ENCODE peak calls at places on chromosomes 16 and 17, in seven cellular contexts. V is HCT116, U is A549, O is K562, L is H1, C is GM12878, E is HepG2. T is an unnamed sample.

GRCh38 chr17:21549107-21549687 is 143.1 kb upstream of the KCNJ18 start:
- DNase-seq in V (no peak), U (no peak), O (no peak), L (no peak), C (no peak), E (no peak), T (peak; percentile 83)

GRCh38 chr16:75103994-75104393 is 12.6 kb downstream of the LDHD start:
- DNase-seq in V (no peak), U (no peak), O (no peak), L (no peak), C (no peak), E (no peak), T (no peak)

GRCh38 chr16:23383881-23384280 is 69.1 kb downstream of the COG7 start:
- DNase-seq in V (no peak), U (no peak), O (no peak), L (no peak), C (no peak), E (no peak), T (no peak)

GRCh38 chr17:70230883-70231282 is 61.6 kb downstream of the KCNJ2 start:
- DNase-seq in V (no peak), U (no peak), O (no peak), L (no peak), C (no peak), E (no peak), T (no peak)

GRCh38 chr17:58060596-58061191 is 22.5 kb upstream of the DYNLL2 start:
- DNase-seq in V (no peak), U (no peak), O (no peak), L (no peak), C (no peak), E (no peak), T (peak; percentile 13)

GRCh38 chr17:18226284-18226945 is 980 bp downstream of the LLGL1 start:
- DNase-seq in V (no peak), U (no peak), O (no peak), L (no peak), C (no peak), E (no peak), T (peak; percentile 11)

GRCh38 chr16:55001931-55002330 is 71.3 kb downstream of the IRX5 start:
- DNase-seq in V (no peak), U (no peak), O (no peak), L (no peak), C (no peak), E (no peak), T (no peak)

GRCh38 chr17:44502598-44503079 is 567 bp downstream of the GPATCH8 start:
- DNase-seq in V (no peak), U (peak; percentile 18), O (no peak), L (no peak), C (no peak), E (no peak), T (peak; percentile 24)

GRCh38 chr16:9068886-9069285 is 22.6 kb upstream of the HAPSTR1 start:
- DNase-seq in V (no peak), U (no peak), O (no peak), L (no peak), C (no peak), E (no peak), T (no peak)

GRCh38 chr16:88455610-88456355 is 2.7 kb downstream of the ZFPM1 start:
- DNase-seq in V (peak; percentile 56), U (peak; percentile 62), O (peak; percentile 64), L (peak; percentile 67), C (peak; percentile 81), E (peak; percentile 57), T (peak; percentile 43)

GRCh38 chr17:6305613-6306360 is 129.1 kb downstream of the AIPL1 start:
- DNase-seq in V (no peak), U (no peak), O (no peak), L (no peak), C (no peak), E (no peak), T (no peak)

GRCh38 chr17:38853292-38854219 is at the start of gene RPL23:
- DNase-seq in V (peak; percentile 95), U (peak; percentile 99), O (peak; percentile 89), L (peak; percentile 90), C (peak; percentile 87), E (peak; percentile 97), T (peak; percentile 97)

GRCh38 chr17:76083536-76083935 is 4.6 kb downstream of the ZACN start:
- DNase-seq in V (no peak), U (no peak), O (no peak), L (no peak), C (no peak), E (no peak), T (no peak)

GRCh38 chr17:74446551-74447500 is 14.9 kb downstream of the GPRC5C start:
- DNase-seq in V (no peak), U (no peak), O (no peak), L (no peak), C (no peak), E (no peak), T (no peak)

GRCh38 chr16:88532434-88533241 is 37.6 kb upstream of the ZC3H18 start:
- DNase-seq in V (no peak), U (no peak), O (no peak), L (no peak), C (no peak), E (no peak), T (no peak)

GRCh38 chr16:75792781-75793180 is 66.5 kb upstream of the CPHXL start:
- DNase-seq in V (no peak), U (no peak), O (no peak), L (no peak), C (no peak), E (no peak), T (no peak)

DNA sequence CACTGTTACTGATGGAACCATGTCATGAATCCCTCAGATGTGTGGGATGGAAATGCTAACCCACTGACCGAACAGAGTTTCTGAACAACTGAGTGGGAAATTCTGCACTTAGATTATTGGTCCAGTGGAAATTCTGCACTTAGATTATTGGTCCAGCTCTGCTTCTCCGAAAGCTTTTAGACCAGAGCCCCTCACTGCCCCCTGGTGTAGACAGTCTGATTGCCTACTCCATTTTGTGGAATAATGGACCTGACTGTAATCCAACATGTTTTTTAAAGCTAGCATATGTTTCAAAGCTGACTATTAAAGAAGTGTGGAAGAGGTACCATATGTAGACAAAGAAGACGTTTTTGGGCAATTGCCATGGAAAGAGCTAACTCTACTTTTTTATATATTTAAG is 50.3 kb upstream of the TBX2 start:
- DNase-seq in V (no peak), U (no peak), O (no peak), L (no peak), C (no peak), E (peak; percentile 34), T (no peak)
- TF ChIP-seq CEBPB in V (no peak), U (no peak), O (no peak), L (no peak), C (no peak), E (no peak), T (no peak)

DNA sequence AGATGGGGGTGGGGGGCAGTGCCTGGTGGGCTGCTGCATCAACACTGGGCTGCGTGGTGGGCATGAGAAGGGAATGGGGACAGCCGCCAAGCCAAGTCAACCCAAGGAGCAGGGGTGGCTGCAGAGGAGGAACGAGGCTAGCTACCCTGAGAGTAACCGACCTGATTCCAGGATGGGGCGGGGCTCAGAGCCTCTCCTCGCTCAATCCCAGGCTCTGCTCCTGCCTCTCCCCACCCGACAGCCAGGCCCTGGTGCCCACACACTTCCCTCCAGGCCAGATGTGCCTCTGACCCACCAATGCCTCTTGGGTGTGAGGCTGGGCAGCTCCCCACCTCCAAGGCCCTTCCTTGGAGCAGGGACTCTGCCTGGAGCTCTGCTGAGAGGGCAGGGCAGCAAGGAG is 2.7 kb downstream of the NPTX1 start:
- DNase-seq in V (no peak), U (no peak), O (no peak), L (no peak), C (no peak), E (no peak), T (no peak)
- H3K27ac ChIP-seq in V (no peak overlapping the region), U (no peak overlapping the region), O (no peak overlapping the region), L (no peak overlapping the region), C (no peak overlapping the region), E (no peak overlapping the region), T (no peak overlapping the region)

GRCh38 chr17:82900741-82901140 is 60.9 kb upstream of the ZNF750 start:
- DNase-seq in V (no peak), U (no peak), O (no peak), L (no peak), C (no peak), E (no peak), T (peak; percentile 32)
- TF ChIP-seq CEBPB in V (no peak), U (no peak), O (no peak), L (no peak), C (no peak), E (no peak), T (no peak)

GRCh38 chr17:40936437-40936971 is 942 bp downstream of the KRT23 start:
- DNase-seq in V (no peak), U (no peak), O (no peak), L (no peak), C (no peak), E (peak; percentile 74), T (no peak)

GRCh38 chr17:40937384-40937819 is at the start of gene KRT23:
- DNase-seq in V (no peak), U (no peak), O (no peak), L (no peak), C (no peak), E (no peak), T (no peak)

GRCh38 chr17:40935624-40936023 is 1.8 kb downstream of the KRT23 start:
- DNase-seq in V (no peak), U (no peak), O (no peak), L (no peak), C (no peak), E (no peak), T (peak; percentile 67)

GRCh38 chr17:40936976-40937375 is 470 bp downstream of the KRT23 start:
- DNase-seq in V (no peak), U (no peak), O (no peak), L (no peak), C (no peak), E (no peak), T (no peak)

DNA sequence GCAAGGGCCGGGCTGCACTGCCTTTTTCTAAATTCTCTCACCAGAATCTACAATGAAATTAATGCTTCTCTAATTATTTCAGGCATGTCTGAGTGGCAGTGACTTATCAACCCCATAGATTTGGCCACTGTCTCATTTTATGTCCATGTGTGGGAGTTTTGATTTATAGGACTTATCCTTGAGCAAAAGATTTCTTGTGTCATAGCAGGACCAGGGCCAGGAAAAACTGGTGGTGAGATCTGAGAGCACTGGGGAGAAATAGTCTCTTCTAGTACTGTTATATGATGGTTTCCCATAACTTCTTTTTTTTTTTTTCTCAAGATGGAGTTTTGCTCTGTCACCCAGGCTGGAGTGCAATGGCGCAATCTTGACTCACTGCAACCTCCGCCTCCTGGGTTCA is 1.5 kb upstream of the KRT23 start:
- DNase-seq in V (no peak), U (no peak), O (no peak), L (no peak), C (no peak), E (no peak), T (peak; percentile 43)
- H3K27ac ChIP-seq in V (peak overlapping the region; percentile 90), U (no peak overlapping the region), O (no peak overlapping the region), L (no peak overlapping the region), C (no peak overlapping the region), E (no peak overlapping the region), T (no peak overlapping the region)

T was measured in IMR-90.